ENCODE peak calls at places on chromosome 10, in ten cellular contexts. One of them, this sample, is unnamed.

GRCh38 chr10:79367421-79368189 is 20.3 kb downstream of the PPIF start:
- DNase-seq in uterus: no peak
- DNase-seq in A549: no peak
- DNase-seq in tibial nerve: no peak
- DNase-seq in heart left ventricle: no peak
- DNase-seq in spleen: no peak
- DNase-seq in stomach: no peak
- DNase-seq in gastrocnemius medialis: no peak
- DNase-seq in adrenal gland: peak; percentile 0
- DNase-seq in upper lobe of left lung: no peak
- DNase-seq in this sample: no peak

GRCh38 chr10:25082276-25083204 is 66.1 kb downstream of the THNSL1 start:
- DNase-seq in uterus: no peak
- DNase-seq in A549: no peak
- DNase-seq in tibial nerve: no peak
- DNase-seq in heart left ventricle: no peak
- DNase-seq in spleen: no peak
- DNase-seq in stomach: no peak
- DNase-seq in gastrocnemius medialis: no peak
- DNase-seq in adrenal gland: no peak
- DNase-seq in upper lobe of left lung: no peak
- DNase-seq in this sample: no peak

GRCh38 chr10:91590142-91590903 is 42.5 kb downstream of the PPP1R3C start:
- DNase-seq in uterus: peak; percentile 77
- DNase-seq in A549: peak; percentile 57
- DNase-seq in tibial nerve: peak; percentile 28
- DNase-seq in heart left ventricle: peak; percentile 69
- DNase-seq in spleen: no peak
- DNase-seq in stomach: peak; percentile 74
- DNase-seq in gastrocnemius medialis: no peak
- DNase-seq in adrenal gland: peak; percentile 78
- DNase-seq in upper lobe of left lung: no peak
- DNase-seq in this sample: no peak

GRCh38 chr10:12041766-12042408 is 722 bp downstream of the UPF2 start:
- DNase-seq in uterus: no peak
- DNase-seq in A549: peak; percentile 16
- DNase-seq in tibial nerve: no peak
- DNase-seq in heart left ventricle: no peak
- DNase-seq in spleen: no peak
- DNase-seq in stomach: no peak
- DNase-seq in gastrocnemius medialis: no peak
- DNase-seq in adrenal gland: peak; percentile 24
- DNase-seq in upper lobe of left lung: peak; percentile 35
- DNase-seq in this sample: no peak

GRCh38 chr10:964321-964987 is 23.8 kb upstream of the GTPBP4 start:
- DNase-seq in uterus: no peak
- DNase-seq in A549: no peak
- DNase-seq in tibial nerve: no peak
- DNase-seq in heart left ventricle: no peak
- DNase-seq in spleen: no peak
- DNase-seq in stomach: no peak
- DNase-seq in gastrocnemius medialis: no peak
- DNase-seq in adrenal gland: peak; percentile 72
- DNase-seq in upper lobe of left lung: no peak
- DNase-seq in this sample: no peak

GRCh38 chr10:17179002-17179401 is 22.5 kb downstream of the TRDMT1 start:
- DNase-seq in uterus: no peak
- DNase-seq in A549: no peak
- DNase-seq in tibial nerve: no peak
- DNase-seq in heart left ventricle: no peak
- DNase-seq in spleen: no peak
- DNase-seq in stomach: no peak
- DNase-seq in gastrocnemius medialis: no peak
- DNase-seq in adrenal gland: no peak
- DNase-seq in upper lobe of left lung: no peak
- DNase-seq in this sample: no peak

GRCh38 chr10:86226801-86227201 is 139.8 kb downstream of the GRID1 start:
- DNase-seq in uterus: no peak
- DNase-seq in A549: no peak
- DNase-seq in tibial nerve: no peak
- DNase-seq in heart left ventricle: peak; percentile 27
- DNase-seq in spleen: no peak
- DNase-seq in stomach: no peak
- DNase-seq in gastrocnemius medialis: no peak
- DNase-seq in adrenal gland: no peak
- DNase-seq in upper lobe of left lung: no peak
- DNase-seq in this sample: no peak

GRCh38 chr10:102616071-102616770 is 28.1 kb upstream of the TRIM8 start:
- DNase-seq in uterus: peak; percentile 75
- DNase-seq in A549: no peak
- DNase-seq in tibial nerve: peak; percentile 40
- DNase-seq in heart left ventricle: peak; percentile 88
- DNase-seq in spleen: no peak
- DNase-seq in stomach: no peak
- DNase-seq in gastrocnemius medialis: peak; percentile 64
- DNase-seq in adrenal gland: no peak
- DNase-seq in upper lobe of left lung: no peak
- DNase-seq in this sample: no peak

GRCh38 chr10:79044846-79045245 is 23.9 kb upstream of the ZMIZ1 start:
- DNase-seq in uterus: peak; percentile 8
- DNase-seq in A549: no peak
- DNase-seq in tibial nerve: no peak
- DNase-seq in heart left ventricle: peak; percentile 16
- DNase-seq in spleen: peak; percentile 64
- DNase-seq in stomach: no peak
- DNase-seq in gastrocnemius medialis: no peak
- DNase-seq in adrenal gland: no peak
- DNase-seq in upper lobe of left lung: peak; percentile 15
- DNase-seq in this sample: no peak

GRCh38 chr10:1662361-1663025 is 74.8 kb downstream of the ADARB2 start:
- DNase-seq in uterus: no peak
- DNase-seq in A549: no peak
- DNase-seq in tibial nerve: no peak
- DNase-seq in heart left ventricle: no peak
- DNase-seq in spleen: peak; percentile 77
- DNase-seq in stomach: no peak
- DNase-seq in gastrocnemius medialis: no peak
- DNase-seq in adrenal gland: no peak
- DNase-seq in upper lobe of left lung: no peak
- DNase-seq in this sample: no peak

GRCh38 chr10:63703113-63703670 is 182.0 kb downstream of the REEP3 start:
- DNase-seq in uterus: no peak
- DNase-seq in A549: no peak
- DNase-seq in tibial nerve: no peak
- DNase-seq in heart left ventricle: no peak
- DNase-seq in spleen: no peak
- DNase-seq in stomach: no peak
- DNase-seq in gastrocnemius medialis: peak; percentile 19
- DNase-seq in adrenal gland: no peak
- DNase-seq in upper lobe of left lung: peak; percentile 41
- DNase-seq in this sample: no peak

GRCh38 chr10:77726732-77727131 is 89.1 kb upstream of the KCNMA1 start:
- DNase-seq in uterus: no peak
- DNase-seq in A549: no peak
- DNase-seq in tibial nerve: no peak
- DNase-seq in heart left ventricle: no peak
- DNase-seq in spleen: no peak
- DNase-seq in stomach: no peak
- DNase-seq in gastrocnemius medialis: no peak
- DNase-seq in adrenal gland: no peak
- DNase-seq in upper lobe of left lung: no peak
- DNase-seq in this sample: no peak

GRCh38 chr10:135601-136464 is 578 bp downstream of the ZMYND11 start:
- DNase-seq in uterus: peak; percentile 65
- DNase-seq in A549: peak; percentile 58
- DNase-seq in tibial nerve: peak; percentile 34
- DNase-seq in heart left ventricle: peak; percentile 71
- DNase-seq in spleen: peak; percentile 93
- DNase-seq in stomach: peak; percentile 68
- DNase-seq in gastrocnemius medialis: peak; percentile 45
- DNase-seq in adrenal gland: peak; percentile 73
- DNase-seq in upper lobe of left lung: peak; percentile 70
- DNase-seq in this sample: peak; percentile 73

GRCh38 chr10:59285073-59285472 is 77.3 kb downstream of the FAM13C start:
- DNase-seq in uterus: no peak
- DNase-seq in A549: no peak
- DNase-seq in tibial nerve: no peak
- DNase-seq in heart left ventricle: no peak
- DNase-seq in spleen: no peak
- DNase-seq in stomach: no peak
- DNase-seq in gastrocnemius medialis: peak; percentile 89
- DNase-seq in adrenal gland: no peak
- DNase-seq in upper lobe of left lung: no peak
- DNase-seq in this sample: no peak

GRCh38 chr10:59281861-59282260 is 80.5 kb downstream of the FAM13C start:
- DNase-seq in uterus: no peak
- DNase-seq in A549: no peak
- DNase-seq in tibial nerve: no peak
- DNase-seq in heart left ventricle: no peak
- DNase-seq in spleen: no peak
- DNase-seq in stomach: no peak
- DNase-seq in gastrocnemius medialis: no peak
- DNase-seq in adrenal gland: no peak
- DNase-seq in upper lobe of left lung: no peak
- DNase-seq in this sample: no peak

GRCh38 chr10:59284111-59284975 is 78.0 kb downstream of the FAM13C start:
- DNase-seq in uterus: no peak
- DNase-seq in A549: no peak
- DNase-seq in tibial nerve: no peak
- DNase-seq in heart left ventricle: no peak
- DNase-seq in spleen: no peak
- DNase-seq in stomach: no peak
- DNase-seq in gastrocnemius medialis: peak; percentile 69
- DNase-seq in adrenal gland: no peak
- DNase-seq in upper lobe of left lung: no peak
- DNase-seq in this sample: no peak

GRCh38 chr10:59285848-59286247 is 76.5 kb downstream of the FAM13C start:
- DNase-seq in uterus: no peak
- DNase-seq in A549: no peak
- DNase-seq in tibial nerve: no peak
- DNase-seq in heart left ventricle: no peak
- DNase-seq in spleen: no peak
- DNase-seq in stomach: no peak
- DNase-seq in gastrocnemius medialis: no peak
- DNase-seq in adrenal gland: no peak
- DNase-seq in upper lobe of left lung: no peak
- DNase-seq in this sample: no peak

DNA sequence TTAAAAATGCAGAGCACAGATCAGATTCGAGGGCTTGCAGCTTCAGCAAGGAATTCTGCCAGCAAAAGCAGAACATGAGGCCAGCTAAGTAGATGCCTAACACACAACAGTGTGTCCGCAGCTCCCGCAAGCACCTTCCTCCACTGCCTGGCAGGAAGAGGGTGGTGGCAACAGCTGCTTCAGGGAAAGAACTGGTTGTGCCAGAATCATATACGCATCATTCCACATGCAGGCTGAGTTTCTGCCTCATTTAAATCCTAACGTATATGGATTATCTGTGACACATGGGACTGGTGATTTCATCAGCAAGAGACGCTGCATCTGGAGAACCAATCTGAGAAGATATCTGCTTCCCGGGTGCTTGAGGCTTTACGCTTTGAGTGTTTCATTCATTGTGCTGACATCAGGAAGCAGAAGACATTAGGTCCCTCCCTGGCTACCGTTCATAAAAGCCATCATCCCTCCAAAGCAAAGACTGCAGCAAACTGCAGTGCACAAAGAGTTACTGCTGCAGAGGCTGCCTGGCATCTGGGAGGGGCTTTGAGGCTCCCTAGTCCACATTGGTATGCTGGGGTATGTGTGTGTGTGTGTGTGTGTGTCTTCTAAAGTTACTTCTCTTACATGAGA is 78.8 kb downstream of the FAM13C start:
- DNase-seq in uterus: no peak
- DNase-seq in A549: no peak
- DNase-seq in tibial nerve: no peak
- DNase-seq in heart left ventricle: no peak
- DNase-seq in spleen: no peak
- DNase-seq in stomach: no peak
- DNase-seq in gastrocnemius medialis: peak; percentile 73
- DNase-seq in adrenal gland: no peak
- DNase-seq in upper lobe of left lung: no peak
- DNase-seq in this sample: no peak
- H3K27ac ChIP-seq in uterus: no peak overlapping the region
- H3K27ac ChIP-seq in A549: no peak overlapping the region
- H3K27ac ChIP-seq in tibial nerve: no peak overlapping the region
- H3K27ac ChIP-seq in heart left ventricle: no peak overlapping the region
- H3K27ac ChIP-seq in spleen: no peak overlapping the region
- H3K27ac ChIP-seq in stomach: no peak overlapping the region
- H3K27ac ChIP-seq in gastrocnemius medialis: peak overlapping the region; percentile 70
- H3K27ac ChIP-seq in adrenal gland: no peak overlapping the region
- H3K27ac ChIP-seq in upper lobe of left lung: no peak overlapping the region
- H3K27ac ChIP-seq in this sample: no peak overlapping the region

DNA sequence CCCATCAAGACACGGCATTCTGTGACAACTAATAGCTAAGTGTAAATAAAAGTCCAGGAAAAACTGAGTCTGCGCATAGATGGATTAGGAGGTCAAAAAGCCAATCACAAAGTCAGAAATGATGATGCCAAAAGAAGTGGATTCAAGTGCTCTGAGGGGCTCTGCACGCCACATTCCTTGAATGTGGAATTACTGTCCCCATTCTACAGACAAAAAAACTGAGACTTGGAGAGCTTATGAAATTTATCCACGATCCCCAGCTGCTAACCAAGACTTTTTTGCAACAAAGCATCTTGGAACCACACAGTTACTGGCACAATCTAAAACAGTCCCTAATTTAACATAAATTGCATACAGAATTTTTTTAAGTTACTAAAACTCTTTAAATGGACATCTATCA is 49.6 kb upstream of the SLIT1 start:
- DNase-seq in uterus: no peak
- DNase-seq in A549: no peak
- DNase-seq in tibial nerve: no peak
- DNase-seq in heart left ventricle: no peak
- DNase-seq in spleen: no peak
- DNase-seq in stomach: no peak
- DNase-seq in gastrocnemius medialis: no peak
- DNase-seq in adrenal gland: no peak
- DNase-seq in upper lobe of left lung: no peak
- DNase-seq in this sample: no peak
- TF ChIP-seq CTCF in uterus: no peak
- TF ChIP-seq CTCF in A549: no peak
- TF ChIP-seq CTCF in tibial nerve: no peak
- TF ChIP-seq CTCF in heart left ventricle: no peak
- TF ChIP-seq CTCF in spleen: no peak
- TF ChIP-seq CTCF in stomach: no peak
- TF ChIP-seq CTCF in gastrocnemius medialis: no peak
- TF ChIP-seq CTCF in adrenal gland: no peak
- TF ChIP-seq CTCF in upper lobe of left lung: no peak
- TF ChIP-seq CTCF in this sample: no peak

GRCh38 chr10:31707578-31708411 is 220.8 kb downstream of the ARHGAP12 start:
- DNase-seq in uterus: peak; percentile 78
- DNase-seq in A549: no peak
- DNase-seq in tibial nerve: peak; percentile 40
- DNase-seq in heart left ventricle: peak; percentile 84
- DNase-seq in spleen: no peak
- DNase-seq in stomach: no peak
- DNase-seq in gastrocnemius medialis: no peak
- DNase-seq in adrenal gland: peak; percentile 71
- DNase-seq in upper lobe of left lung: peak; percentile 54
- DNase-seq in this sample: peak; percentile 67
- TF ChIP-seq POLR2A in uterus: no peak
- TF ChIP-seq POLR2A in A549: no peak
- TF ChIP-seq POLR2A in tibial nerve: no peak
- TF ChIP-seq POLR2A in heart left ventricle: no peak
- TF ChIP-seq POLR2A in spleen: no peak
- TF ChIP-seq POLR2A in stomach: no peak
- TF ChIP-seq POLR2A in gastrocnemius medialis: peak; percentile 18
- TF ChIP-seq POLR2A in adrenal gland: no peak
- TF ChIP-seq POLR2A in upper lobe of left lung: no peak
- TF ChIP-seq POLR2A in this sample: no peak

GRCh38 chr10:112471878-112472487 is 25.0 kb downstream of the VTI1A start:
- DNase-seq in uterus: no peak
- DNase-seq in A549: peak; percentile 55
- DNase-seq in tibial nerve: no peak
- DNase-seq in heart left ventricle: no peak
- DNase-seq in spleen: no peak
- DNase-seq in stomach: no peak
- DNase-seq in gastrocnemius medialis: no peak
- DNase-seq in adrenal gland: no peak
- DNase-seq in upper lobe of left lung: no peak
- DNase-seq in this sample: no peak
- H3K27ac ChIP-seq in uterus: no peak overlapping the region
- H3K27ac ChIP-seq in A549: peak overlapping the region; percentile 42
- H3K27ac ChIP-seq in tibial nerve: no peak overlapping the region
- H3K27ac ChIP-seq in heart left ventricle: no peak overlapping the region
- H3K27ac ChIP-seq in spleen: no peak overlapping the region
- H3K27ac ChIP-seq in stomach: no peak overlapping the region
- H3K27ac ChIP-seq in gastrocnemius medialis: no peak overlapping the region
- H3K27ac ChIP-seq in adrenal gland: no peak overlapping the region
- H3K27ac ChIP-seq in upper lobe of left lung: no peak overlapping the region
- H3K27ac ChIP-seq in this sample: no peak overlapping the region